ENCODE peak calls at places on chromosomes 4 and X, in four cellular contexts. Q is astrocyte of the spinal cord, N is AG10803, X is bronchial epithelial cell. M is an unnamed sample.

GRCh38 chrX:1507511-1508463 is 29.2 kb downstream of the P2RY8 start:
- DNase-seq in N (no peak), X (no peak), Q (no peak), M (no peak)

GRCh38 chrX:499870-500364 is 113.2 kb upstream of the PPP2R3B start:
- DNase-seq in N (no peak), Q (no peak), X (no peak), M (no peak)

GRCh38 chr4:163256680-163257343 is 75.6 kb downstream of the NPY1R start:
- DNase-seq in N (no peak), Q (no peak), X (no peak), M (no peak)

GRCh38 chrX:8967471-8967870 is 66.5 kb downstream of the FAM9B start:
- DNase-seq in Q (no peak), X (no peak), N (no peak), M (no peak)

GRCh38 chr4:123444298-123444731 is 47.7 kb downstream of the SPRY1 start:
- DNase-seq in X (no peak), N (no peak), Q (no peak), M (no peak)

GRCh38 chr4:16916719-16917337 is 18.4 kb upstream of the LDB2 start:
- DNase-seq in N (no peak), X (peak; percentile 30), Q (peak; percentile 16), M (peak; percentile 6)

GRCh38 chr4:156829194-156829593 is 142.4 kb downstream of the PDGFC start:
- DNase-seq in X (peak; percentile 13), Q (no peak), N (peak; percentile 86), M (no peak)

GRCh38 chrX:103357871-103358270 is 1.6 kb downstream of the TCEAL9 start:
- DNase-seq in N (no peak), Q (no peak), X (no peak), M (no peak)

GRCh38 chr4:73850261-73850970 is 2.7 kb upstream of the PF4V1 start:
- DNase-seq in N (no peak), Q (no peak), X (peak; percentile 61), M (no peak)

GRCh38 chr4:29046166-29046565 is 1674.0 kb upstream of the PCDH7 start:
- DNase-seq in X (no peak), N (peak; percentile 17), Q (peak; percentile 49), M (peak; percentile 69)

GRCh38 chr4:90727938-90728337 is 600.7 kb downstream of the CCSER1 start:
- DNase-seq in X (peak; percentile 78), N (no peak), Q (peak; percentile 6), M (no peak)

GRCh38 chrX:39222361-39223113 is 421.3 kb downstream of the MID1IP1 start:
- DNase-seq in X (no peak), N (no peak), Q (no peak), M (no peak)

GRCh38 chr4:10926025-10926424 is 241.5 kb upstream of the CLNK start:
- DNase-seq in N (peak; percentile 38), X (peak; percentile 29), Q (peak; percentile 84), M (no peak)

GRCh38 chr4:152079543-152080293 is 318.9 kb upstream of the GATB start:
- DNase-seq in N (no peak), Q (no peak), X (no peak), M (no peak)

GRCh38 chr4:177250056-177250696 is 59.5 kb upstream of the NEIL3 start:
- DNase-seq in Q (peak; percentile 65), N (peak; percentile 61), X (peak; percentile 47), M (peak; percentile 57)

GRCh38 chr4:110636677-110637407 is 14.0 kb upstream of the PITX2 start:
- DNase-seq in X (no peak), Q (no peak), N (peak; percentile 84), M (peak; percentile 73)

GRCh38 chr4:23041501-23041900 is 348.8 kb downstream of the GBA3 start:
- DNase-seq in Q (peak; percentile 10), N (peak; percentile 28), X (no peak), M (no peak)

GRCh38 chrX:115553171-115553570 is 7.8 kb upstream of the PLS3 start:
- DNase-seq in X (no peak), Q (no peak), N (no peak), M (no peak)

GRCh38 chr4:81470456-81471327 is 1.0 kb downstream of the RASGEF1B start:
- DNase-seq in N (no peak), X (peak; percentile 38), Q (no peak), M (no peak)

GRCh38 chr4:159193256-159193655 is 90.4 kb downstream of the RAPGEF2 start:
- DNase-seq in Q (no peak), N (no peak), X (no peak), M (no peak)

GRCh38 chr4:189979196-189980047 is 38.8 kb downstream of the FRG1 start:
- DNase-seq in X (no peak), N (no peak), Q (no peak), M (no peak)

GRCh38 chrX:134760671-134761070 is 102.4 kb upstream of the PLAC1 start:
- DNase-seq in X (peak; percentile 70), N (no peak), Q (no peak), M (no peak)

GRCh38 chr4:124697441-124697840 is 15.1 kb downstream of the ANKRD50 start:
- DNase-seq in X (no peak), Q (no peak), N (no peak), M (no peak)

GRCh38 chrX:73562986-73563739 is at the start of gene CHIC1:
- DNase-seq in N (peak; percentile 55), X (peak; percentile 43), Q (peak; percentile 77), M (peak; percentile 51)

DNA sequence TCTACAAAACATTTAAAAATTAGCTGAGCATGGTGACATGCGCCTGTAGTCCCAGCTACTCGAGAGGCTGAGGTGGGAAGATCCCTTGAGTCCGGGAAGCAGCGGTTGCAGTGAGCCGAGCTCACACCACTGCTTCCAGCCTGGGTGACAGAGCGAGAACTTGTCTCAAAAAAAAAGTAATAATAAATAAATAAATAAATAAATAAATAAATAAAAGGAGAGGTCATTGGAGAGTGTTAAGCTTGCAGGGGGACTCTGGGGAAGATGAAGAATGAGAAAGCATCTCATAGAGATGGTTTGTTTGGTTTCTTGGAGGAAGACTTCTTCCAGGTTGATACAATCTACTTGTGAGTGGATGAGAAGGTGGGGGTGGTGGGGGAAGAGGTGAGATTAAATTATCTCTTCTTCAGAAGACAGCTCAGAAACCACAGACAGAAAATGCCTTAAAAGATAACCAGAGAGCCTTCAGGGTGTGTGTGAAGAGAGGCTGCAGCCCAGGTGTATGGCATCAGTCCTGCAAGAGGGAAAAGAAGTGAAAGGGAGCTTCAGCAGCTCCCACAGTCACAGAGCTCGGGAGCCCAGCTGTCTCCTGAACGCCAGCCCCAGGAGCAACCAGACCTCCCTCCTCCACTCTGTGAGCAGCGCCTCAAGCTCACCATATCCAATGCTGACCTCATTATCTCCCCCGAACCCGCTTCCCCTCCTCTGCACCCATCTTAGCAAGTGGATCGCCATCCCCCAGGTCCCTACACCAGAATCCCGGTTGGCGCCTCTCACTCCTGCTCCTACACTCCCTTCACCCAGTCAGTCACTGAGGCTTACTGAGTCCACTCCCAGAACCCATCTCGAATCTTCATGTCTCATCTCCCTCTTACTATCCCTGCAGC is 48.2 kb downstream of the RBM47 start:
- DNase-seq in X (no peak), N (no peak), Q (no peak), M (no peak)
- TF ChIP-seq CTCF in X (no peak), N (no peak), Q (no peak), M (no peak)

GRCh38 chrX:21479695-21480280 is 105.6 kb downstream of the CNKSR2 start:
- DNase-seq in N (peak; percentile 60), Q (peak; percentile 68), X (peak; percentile 44), M (peak; percentile 29)
- TF ChIP-seq CTCF in N (peak; percentile 73), Q (peak; percentile 59), X (peak; percentile 66), M (peak; percentile 62)

DNA sequence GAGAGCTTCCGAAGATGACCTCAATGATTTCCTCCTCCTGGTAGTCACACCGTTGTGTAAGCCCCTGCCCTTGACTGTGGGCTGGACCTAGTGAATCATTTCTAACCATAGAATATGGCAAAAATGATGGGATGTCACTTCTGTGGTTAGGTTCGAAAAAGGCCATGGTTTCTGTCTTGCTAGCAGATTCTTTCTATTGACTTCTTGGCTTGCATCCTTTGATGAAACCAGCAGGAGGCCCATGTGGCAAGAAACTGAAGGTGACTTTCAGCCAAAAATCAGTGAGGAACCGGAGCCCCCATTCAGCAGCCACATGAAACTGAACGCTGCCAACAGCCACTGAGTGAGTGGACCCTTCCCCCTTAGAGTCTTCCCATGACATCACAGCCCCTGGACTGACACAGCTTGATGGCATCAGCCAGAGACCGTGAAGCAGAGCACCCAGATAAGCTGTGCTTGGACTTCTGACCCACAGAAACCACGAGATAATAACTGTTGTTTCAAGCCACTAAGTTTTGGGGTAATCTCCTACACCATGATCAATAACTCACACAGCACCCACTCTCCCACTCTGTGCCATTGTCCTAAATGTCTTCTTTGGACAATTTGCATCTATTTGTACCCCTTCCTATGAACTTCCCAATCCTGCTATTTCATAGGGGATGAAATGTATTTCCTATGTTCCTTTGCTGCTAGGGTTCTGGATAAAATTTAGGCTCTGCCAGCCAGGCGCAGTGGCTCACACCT is 148.0 kb upstream of the STX18 start:
- DNase-seq in Q (peak; percentile 47), X (no peak), N (peak; percentile 59), M (no peak)
- TF ChIP-seq CTCF in Q (no peak), X (no peak), N (peak; percentile 24), M (peak; percentile 41)

GRCh38 chr4:3785292-3785565 is 19.0 kb downstream of the ADRA2C start:
- DNase-seq in X (no peak), N (no peak), Q (no peak), M (no peak)

GRCh38 chr4:3781997-3782930 is 16.1 kb downstream of the ADRA2C start:
- DNase-seq in N (no peak), Q (no peak), X (no peak), M (no peak)

GRCh38 chr4:3784469-3785291 is 18.5 kb downstream of the ADRA2C start:
- DNase-seq in X (peak; percentile 7), N (no peak), Q (no peak), M (no peak)

GRCh38 chr4:3781193-3781886 is 15.2 kb downstream of the ADRA2C start:
- DNase-seq in Q (no peak), N (no peak), X (no peak), M (no peak)

GRCh38 chr4:3783691-3784306 is 17.6 kb downstream of the ADRA2C start:
- DNase-seq in X (no peak), N (no peak), Q (no peak), M (no peak)
- TF ChIP-seq CTCF in X (no peak), N (peak; percentile 14), Q (peak; percentile 10), M (no peak)

DNA sequence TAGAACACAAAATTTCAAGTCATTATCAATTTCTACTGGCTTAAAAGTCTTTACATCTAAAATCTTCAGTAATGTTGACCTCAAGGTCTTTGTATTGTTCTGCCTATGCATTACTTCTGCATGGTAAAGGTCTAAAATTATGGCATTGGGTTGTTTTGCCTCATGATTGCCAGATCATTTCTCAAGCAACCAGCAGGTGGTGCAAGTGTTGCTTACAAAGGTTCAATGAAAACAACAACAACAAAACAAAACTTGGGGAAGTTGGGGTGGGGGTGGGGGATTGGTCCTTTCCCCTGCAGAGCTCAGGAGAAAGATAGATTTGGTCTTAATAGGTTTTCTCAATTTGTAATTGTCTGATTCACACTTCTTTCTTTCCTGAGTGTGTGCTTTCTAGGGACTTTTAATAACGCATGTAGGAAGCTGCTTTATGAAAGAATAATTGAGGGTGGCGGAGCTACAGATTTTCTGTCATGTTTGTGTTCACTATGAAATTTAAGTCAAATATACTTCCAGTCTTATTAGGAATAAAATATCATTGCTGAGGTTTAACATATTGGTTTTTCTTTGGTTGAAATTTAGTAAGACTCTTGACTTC is 145.1 kb downstream of the COL4A5 start:
- DNase-seq in X (peak; percentile 14), Q (no peak), N (peak; percentile 0), M (peak; percentile 0)
- TF ChIP-seq CTCF in X (peak; percentile 42), Q (peak; percentile 22), N (peak; percentile 40), M (peak; percentile 58)

GRCh38 chr4:93894995-93895394 is 66.4 kb downstream of the ATOH1 start:
- DNase-seq in N (no peak), Q (no peak), X (no peak), M (no peak)

GRCh38 chr4:93897559-93897958 is 69.0 kb downstream of the ATOH1 start:
- DNase-seq in Q (peak; percentile 7), X (peak; percentile 33), N (no peak), M (no peak)
- TF ChIP-seq CTCF in Q (peak; percentile 17), X (peak; percentile 25), N (no peak), M (peak; percentile 46)

GRCh38 chr4:57199267-57199666 is 89.1 kb upstream of the IGFBP7 start:
- DNase-seq in Q (no peak), N (no peak), X (peak; percentile 55), M (no peak)
- TF ChIP-seq CTCF in Q (no peak), N (no peak), X (no peak), M (no peak)

M was measured in HFFc6.